ENCODE peak calls at places on chromosomes 5 and 9, in nine cellular contexts. U, O, T, P, C, H, E, I and A are unnamed samples.
A peak's percentile ranks its signal among the peaks of the same experiment; 100 is the strongest.

GRCh38 chr9:3014164-3014563 is 170.3 kb upstream of the PUM3 start:
- DNase-seq in T (no peak), C (no peak), P (no peak), E (no peak), O (no peak), I (no peak), H (no peak), U (no peak), A (no peak)

GRCh38 chr9:99140685-99141314 is 35.9 kb downstream of the TGFBR1 start:
- DNase-seq in U (peak; percentile 36), E (peak; percentile 51), I (no peak), O (peak; percentile 52), C (no peak), T (no peak), H (peak; percentile 70), P (peak; percentile 54), A (peak; percentile 21)

GRCh38 chr5:139764250-139764791 is 31.3 kb upstream of the PSD2 start:
- DNase-seq in E (no peak), O (peak; percentile 33), T (peak; percentile 66), I (no peak), C (no peak), H (no peak), U (no peak), P (no peak), A (peak; percentile 85)

GRCh38 chr5:170788626-170789304 is 5.2 kb downstream of the GABRP start:
- DNase-seq in P (no peak), C (no peak), I (no peak), T (no peak), O (no peak), U (no peak), H (no peak), E (no peak), A (no peak)

GRCh38 chr9:4126184-4126865 is 173.5 kb downstream of the GLIS3 start:
- DNase-seq in I (no peak), P (no peak), E (no peak), O (no peak), C (no peak), U (no peak), H (peak; percentile 55), T (no peak), A (no peak)

GRCh38 chr5:10301266-10301665 is 6.4 kb downstream of the CMBL start:
- DNase-seq in E (no peak), P (no peak), H (no peak), O (no peak), C (no peak), T (no peak), U (no peak), I (peak; percentile 83), A (no peak)

GRCh38 chr5:149802008-149802407 is 71.9 kb downstream of the PPARGC1B start:
- DNase-seq in P (no peak), C (no peak), H (no peak), E (no peak), U (no peak), T (no peak), O (no peak), I (no peak), A (no peak)

GRCh38 chr5:7376889-7377288 is 19.0 kb upstream of the ADCY2 start:
- DNase-seq in O (no peak), T (no peak), C (no peak), U (no peak), E (no peak), H (no peak), I (no peak), P (no peak), A (no peak)

GRCh38 chr5:34574976-34575467 is 81.1 kb upstream of the RAI14 start:
- DNase-seq in I (no peak), E (no peak), H (no peak), T (no peak), P (no peak), C (no peak), U (no peak), O (no peak), A (no peak)

GRCh38 chr5:73544429-73545402 is 20.7 kb downstream of the ANKRA2 start:
- DNase-seq in E (no peak), T (no peak), O (no peak), H (no peak), C (no peak), I (peak; percentile 92), U (peak; percentile 96), P (no peak), A (no peak)

GRCh38 chr5:56080375-56081052 is 85.8 kb upstream of the IL6ST start:
- DNase-seq in H (no peak), O (no peak), I (no peak), E (no peak), P (no peak), C (no peak), U (no peak), T (no peak), A (no peak)